ENCODE peak calls at places on chromosomes 11 and 22, in six cellular contexts. G, V, A, C, S and L are unnamed samples.

GRCh38 chr22:49561976-49562375 is 265.7 kb downstream of the BRD1 start:
- DNase-seq in G (no peak), V (no peak), A (no peak), C (no peak), S (no peak), L (no peak)

GRCh38 chr22:49193901-49194465 is 633.7 kb downstream of the BRD1 start:
- DNase-seq in G (no peak), V (no peak), A (no peak), C (no peak), S (no peak), L (no peak)

GRCh38 chr22:48942698-48943566 is 884.7 kb downstream of the BRD1 start:
- DNase-seq in G (no peak), V (no peak), A (no peak), C (no peak), S (no peak), L (no peak)

GRCh38 chr11:72781063-72781312 is 12.9 kb downstream of the STARD10 start:
- DNase-seq in G (peak; percentile 68), V (no peak), A (no peak), C (no peak), S (no peak), L (no peak)

GRCh38 chr11:15976433-15977045 is 379.8 kb downstream of the SOX6 start:
- DNase-seq in G (no peak), V (no peak), A (no peak), C (no peak), S (no peak), L (no peak)

GRCh38 chr22:37185646-37186227 is 2.3 kb downstream of the C1QTNF6 start:
- DNase-seq in G (no peak), V (no peak), A (no peak), C (no peak), S (no peak), L (no peak)

GRCh38 chr22:49825944-49826602 is 1.6 kb downstream of the BRD1 start:
- DNase-seq in G (peak; percentile 67), V (no peak), A (no peak), C (peak; percentile 27), S (peak; percentile 58), L (peak; percentile 37)

GRCh38 chr11:91700854-91701253 is 523.8 kb upstream of the FAT3 start:
- DNase-seq in G (no peak), V (no peak), A (no peak), C (no peak), S (no peak), L (no peak)

GRCh38 chr11:134515081-134515960 is 103.3 kb upstream of the B3GAT1 start:
- DNase-seq in G (peak; percentile 28), V (no peak), A (no peak), C (no peak), S (no peak), L (no peak)

GRCh38 chr11:1847941-1848639 is 4.8 kb upstream of the LSP1 start:
- DNase-seq in G (no peak), V (no peak), A (no peak), C (no peak), S (no peak), L (no peak)

GRCh38 chr11:132158091-132158490 is 787.7 kb downstream of the NTM start:
- DNase-seq in G (peak; percentile 22), V (no peak), A (peak; percentile 28), C (no peak), S (peak; percentile 9), L (no peak)

GRCh38 chr11:123419720-123420466 is 10.2 kb upstream of the GRAMD1B start:
- DNase-seq in G (peak; percentile 71), V (no peak), A (no peak), C (no peak), S (no peak), L (no peak)

GRCh38 chr22:22408731-22409696 is 99.5 kb downstream of the ZNF280B start:
- DNase-seq in G (peak; percentile 63), V (no peak), A (peak; percentile 56), C (peak; percentile 53), S (no peak), L (no peak)

GRCh38 chr11:61906522-61906909 is 10.8 kb downstream of the RAB3IL1 start:
- DNase-seq in G (no peak), V (no peak), A (no peak), C (no peak), S (no peak), L (no peak)

GRCh38 chr22:34045311-34045710 is 125.0 kb upstream of the LARGE1 start:
- DNase-seq in G (no peak), V (no peak), A (no peak), C (no peak), S (no peak), L (no peak)
- TF ChIP-seq CTCF in G (no peak), V (no peak), A (no peak), C (no peak), S (no peak), L (no peak)

GRCh38 chr11:65226103-65226442 is 35.7 kb upstream of the POLA2 start:
- DNase-seq in G (no peak), V (no peak), A (no peak), C (no peak), S (no peak), L (no peak)

GRCh38 chr11:65224939-65225283 is 36.9 kb upstream of the POLA2 start:
- DNase-seq in G (peak; percentile 86), V (no peak), A (no peak), C (no peak), S (no peak), L (peak; percentile 60)

GRCh38 chr11:65227879-65228278 is 33.9 kb upstream of the POLA2 start:
- DNase-seq in G (no peak), V (no peak), A (no peak), C (no peak), S (no peak), L (no peak)

GRCh38 chr11:65223031-65223430 is 38.7 kb upstream of the POLA2 start:
- DNase-seq in G (no peak), V (no peak), A (no peak), C (no peak), S (no peak), L (no peak)

GRCh38 chr11:65225284-65226102 is 36.3 kb upstream of the POLA2 start:
- DNase-seq in G (peak; percentile 78), V (no peak), A (peak; percentile 59), C (peak; percentile 54), S (peak; percentile 26), L (peak; percentile 53)
- TF ChIP-seq CTCF in G (peak; percentile 56), V (peak; percentile 59), A (no peak), C (no peak), S (peak; percentile 41), L (peak; percentile 62)

DNA sequence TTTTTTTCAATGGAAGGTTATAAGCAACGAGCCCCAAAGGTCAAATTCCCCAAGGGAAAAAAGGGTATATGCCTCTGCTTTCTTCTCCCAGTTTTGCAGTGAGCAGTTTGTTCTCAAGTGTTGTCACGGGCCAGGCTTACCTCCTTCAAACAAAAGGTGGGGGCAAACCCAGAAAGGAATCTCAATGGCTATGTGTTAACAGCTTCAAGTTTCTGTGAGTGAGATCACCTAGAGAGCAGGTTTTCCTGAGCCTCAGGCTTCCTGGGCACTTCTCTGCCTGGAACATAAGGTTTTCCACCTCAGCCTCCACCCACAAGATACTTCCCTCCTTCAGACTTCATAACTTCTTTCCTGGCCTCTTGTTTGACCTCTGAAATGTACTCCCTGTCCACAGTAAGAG is 38.2 kb upstream of the NAV2 start:
- DNase-seq in G (peak; percentile 54), V (no peak), A (no peak), C (no peak), S (no peak), L (no peak)
- TF ChIP-seq CTCF in G (no peak), V (no peak), A (no peak), C (no peak), S (no peak), L (no peak)

GRCh38 chr11:83736689-83737088 is 450.5 kb upstream of the CCDC90B start:
- DNase-seq in G (no peak), V (no peak), A (no peak), C (no peak), S (no peak), L (no peak)
- TF ChIP-seq CTCF in G (no peak), V (no peak), A (no peak), C (no peak), S (no peak), L (no peak)

GRCh38 chr11:119134389-119134978 is 13.1 kb downstream of the HINFP start:
- DNase-seq in G (no peak), V (no peak), A (no peak), C (no peak), S (no peak), L (no peak)
- TF ChIP-seq CTCF in G (peak; percentile 32), V (peak; percentile 74), A (peak; percentile 53), C (peak; percentile 43), S (peak; percentile 64), L (peak; percentile 72)

GRCh38 chr11:68382358-68382998 is 70.1 kb downstream of the LRP5 start:
- DNase-seq in G (no peak), V (no peak), A (no peak), C (no peak), S (no peak), L (no peak)

GRCh38 chr11:68381716-68382115 is 69.3 kb downstream of the LRP5 start:
- DNase-seq in G (no peak), V (no peak), A (no peak), C (no peak), S (no peak), L (no peak)

GRCh38 chr11:68383976-68384501 is 71.6 kb downstream of the LRP5 start:
- DNase-seq in G (peak; percentile 73), V (no peak), A (peak; percentile 75), C (peak; percentile 77), S (peak; percentile 67), L (peak; percentile 44)

GRCh38 chr11:68379216-68379615 is 66.8 kb downstream of the LRP5 start:
- DNase-seq in G (no peak), V (no peak), A (peak; percentile 40), C (peak; percentile 52), S (no peak), L (peak; percentile 18)

GRCh38 chr11:68380786-68381622 is 68.6 kb downstream of the LRP5 start:
- DNase-seq in G (no peak), V (no peak), A (no peak), C (no peak), S (no peak), L (no peak)
- TF ChIP-seq CTCF in G (peak; percentile 14), V (no peak), A (no peak), C (no peak), S (no peak), L (no peak)